ENCODE peak calls at places on chromosomes 3 and 15, in four cellular contexts. W is uterus, Y is transverse colon, S is AG04450. F is an unnamed sample.

GRCh38 chr3:146594843-146595482 is 10.2 kb downstream of the PLSCR5 start:
- DNase-seq in W (no peak), Y (no peak), S (no peak), F (no peak)

GRCh38 chr3:12175137-12175593 is 16.5 kb upstream of the TIMP4 start:
- DNase-seq in W (no peak), Y (no peak), S (no peak), F (no peak)

GRCh38 chr3:20865811-20866210 is 679.8 kb upstream of the SGO1 start:
- DNase-seq in W (no peak), Y (no peak), S (no peak), F (no peak)

GRCh38 chr3:40504636-40505430 is 1.0 kb upstream of the ZNF620 start:
- DNase-seq in W (peak; percentile 53), Y (no peak), S (peak; percentile 82), F (no peak)

GRCh38 chr3:59326246-59327024 is 276.6 kb upstream of the CFAP20DC start:
- DNase-seq in W (no peak), Y (no peak), S (no peak), F (no peak)

GRCh38 chr3:10334461-10334860 is 13.5 kb upstream of the SEC13 start:
- DNase-seq in W (no peak), Y (no peak), S (no peak), F (no peak)

GRCh38 chr15:95169701-95170459 is 938.5 kb downstream of the MCTP2 start:
- DNase-seq in W (peak; percentile 86), Y (peak; percentile 43), S (no peak), F (no peak)

GRCh38 chr3:99878005-99878404 is 60.3 kb downstream of the CMSS1 start:
- DNase-seq in W (peak; percentile 36), Y (no peak), S (no peak), F (no peak)

GRCh38 chr3:75342425-75342824 is 321.7 kb upstream of the FRG2C start:
- DNase-seq in W (peak; percentile 21), Y (no peak), S (no peak), F (no peak)

GRCh38 chr15:45892182-45892581 is 257.4 kb downstream of the SQOR start:
- DNase-seq in W (peak; percentile 51), Y (no peak), S (no peak), F (no peak)

GRCh38 chr15:99632521-99632920 is 66.7 kb downstream of the MEF2A start:
- DNase-seq in W (no peak), Y (no peak), S (no peak), F (no peak)

GRCh38 chr15:44999105-44999504 is 23.9 kb upstream of the SORD start:
- DNase-seq in W (no peak), Y (no peak), S (no peak), F (no peak)

GRCh38 chr15:40338041-40338657 is 2.6 kb downstream of the CCDC9B start:
- DNase-seq in W (peak; percentile 69), Y (peak; percentile 81), S (no peak), F (peak; percentile 88)

GRCh38 chr3:51391566-51392300 is 648 bp downstream of the RBM15B start:
- DNase-seq in W (no peak), Y (peak; percentile 31), S (no peak), F (peak; percentile 90)

GRCh38 chr3:49906004-49906860 is 2.6 kb upstream of the MST1R start:
- DNase-seq in W (no peak), Y (peak; percentile 87), S (no peak), F (peak; percentile 85)

GRCh38 chr3:192915306-192915705 is 2.4 kb downstream of the MB21D2 start:
- DNase-seq in W (no peak), Y (no peak), S (no peak), F (no peak)

GRCh38 chr3:140386357-140387100 is 291.3 kb upstream of the TRIM42 start:
- DNase-seq in W (peak; percentile 46), Y (no peak), S (no peak), F (no peak)

GRCh38 chr15:51030649-51031316 is 63.9 kb downstream of the TNFAIP8L3 start:
- DNase-seq in W (no peak), Y (no peak), S (peak; percentile 38), F (no peak)

GRCh38 chr15:91199511-91199910 is 99.5 kb downstream of the SV2B start:
- DNase-seq in W (no peak), Y (no peak), S (no peak), F (no peak)

GRCh38 chr3:12175844-12176453 is 17.2 kb upstream of the TIMP4 start:
- DNase-seq in W (peak; percentile 54), Y (peak; percentile 67), S (no peak), F (peak; percentile 69)

GRCh38 chr3:127320529-127321121 is 32.8 kb upstream of the PRR20G start:
- DNase-seq in W (no peak), Y (no peak), S (no peak), F (no peak)

GRCh38 chr3:4841783-4842440 is 137.3 kb upstream of the BHLHE40 start:
- DNase-seq in W (no peak), Y (no peak), S (peak; percentile 61), F (no peak)

GRCh38 chr3:190001426-190001825 is 119.3 kb downstream of the P3H2 start:
- DNase-seq in W (no peak), Y (no peak), S (no peak), F (no peak)

GRCh38 chr3:127984241-127984975 is 67.8 kb upstream of the SEC61A1 start:
- DNase-seq in W (no peak), Y (no peak), S (no peak), F (no peak)

GRCh38 chr3:182636646-182637045 is 156.7 kb upstream of the ATP11B start:
- DNase-seq in W (no peak), Y (no peak), S (no peak), F (no peak)

GRCh38 chr3:123663977-123664376 is 79.1 kb upstream of the HACD2 start:
- DNase-seq in W (no peak), Y (no peak), S (no peak), F (no peak)

GRCh38 chr15:72285927-72286516 is 13.7 kb upstream of the PARP6 start:
- DNase-seq in W (no peak), Y (peak; percentile 48), S (no peak), F (no peak)

GRCh38 chr3:9769012-9769411 is 735 bp downstream of the CAMK1 start:
- DNase-seq in W (no peak), Y (no peak), S (no peak), F (no peak)

GRCh38 chr15:25094519-25094918 is 139.7 kb downstream of the SNRPN start:
- DNase-seq in W (no peak), Y (no peak), S (no peak), F (no peak)

GRCh38 chr15:25091421-25092158 is 136.8 kb downstream of the SNRPN start:
- DNase-seq in W (no peak), Y (no peak), S (no peak), F (no peak)

GRCh38 chr15:25093455-25094029 is 138.8 kb downstream of the SNRPN start:
- DNase-seq in W (no peak), Y (no peak), S (no peak), F (no peak)

GRCh38 chr15:25094066-25094465 is 139.3 kb downstream of the SNRPN start:
- DNase-seq in W (no peak), Y (no peak), S (no peak), F (no peak)

GRCh38 chr15:25092661-25093060 is 137.9 kb downstream of the SNRPN start:
- DNase-seq in W (no peak), Y (no peak), S (no peak), F (no peak)
- H3K9me3 ChIP-seq in W (no peaks in the 10 kb centered on the region), Y (peaks cover 61% of the 10 kb centered on the region), S (peaks cover 45% of the 10 kb centered on the region), F (peaks cover 74% of the 10 kb centered on the region)

DNA sequence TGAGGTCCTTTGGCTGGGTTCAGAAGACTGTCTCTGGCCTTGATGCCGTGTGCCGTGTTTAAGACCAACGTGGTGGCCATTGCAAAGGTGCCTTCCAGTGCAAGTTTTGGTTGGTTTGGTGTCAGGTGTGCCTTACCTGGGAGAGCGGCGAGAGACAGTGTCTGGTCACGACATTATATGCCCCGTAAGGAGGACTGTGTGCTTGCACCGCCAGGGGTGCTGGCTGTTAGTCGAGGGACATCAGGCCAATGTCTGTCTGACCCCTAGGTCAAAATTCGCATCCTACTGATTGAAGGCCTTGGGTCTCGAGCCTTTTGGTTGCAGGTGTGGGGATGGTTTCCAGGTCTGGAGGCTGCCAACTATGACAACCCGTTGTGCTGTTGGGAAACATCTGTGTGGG is 111.9 kb downstream of the SNRPN start:
- DNase-seq in W (no peak), Y (no peak), S (no peak), F (no peak)
- H3K9me3 ChIP-seq in W (no peaks in the 10 kb centered on the region), Y (peaks cover 100% of the 10 kb centered on the region), S (peaks cover 100% of the 10 kb centered on the region), F (peaks cover 100% of the 10 kb centered on the region)

DNA sequence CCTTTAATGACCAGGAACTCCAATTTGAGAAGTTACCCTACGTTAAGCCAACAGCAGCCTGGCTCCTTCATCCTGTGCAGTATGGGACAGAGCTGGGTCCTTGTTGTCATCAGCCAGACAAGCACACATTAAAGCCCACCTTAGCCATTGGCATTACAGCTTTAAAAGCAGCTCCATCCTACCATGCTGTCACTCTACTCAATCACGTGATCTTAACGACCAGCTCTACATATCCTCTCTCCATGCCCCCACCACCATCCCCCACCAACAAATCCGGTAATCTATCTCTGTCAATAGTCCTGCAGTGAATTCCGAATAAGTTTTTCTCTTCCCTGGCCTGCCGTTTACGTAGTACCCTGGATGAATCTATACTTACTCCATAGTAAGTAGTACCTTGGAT is 82.9 kb upstream of the DGKG start:
- DNase-seq in W (no peak), Y (no peak), S (no peak), F (no peak)
- H3K9me3 ChIP-seq in W (no peaks in the 10 kb centered on the region), Y (no peaks in the 10 kb centered on the region), S (no peaks in the 10 kb centered on the region), F (no peaks in the 10 kb centered on the region)

DNA sequence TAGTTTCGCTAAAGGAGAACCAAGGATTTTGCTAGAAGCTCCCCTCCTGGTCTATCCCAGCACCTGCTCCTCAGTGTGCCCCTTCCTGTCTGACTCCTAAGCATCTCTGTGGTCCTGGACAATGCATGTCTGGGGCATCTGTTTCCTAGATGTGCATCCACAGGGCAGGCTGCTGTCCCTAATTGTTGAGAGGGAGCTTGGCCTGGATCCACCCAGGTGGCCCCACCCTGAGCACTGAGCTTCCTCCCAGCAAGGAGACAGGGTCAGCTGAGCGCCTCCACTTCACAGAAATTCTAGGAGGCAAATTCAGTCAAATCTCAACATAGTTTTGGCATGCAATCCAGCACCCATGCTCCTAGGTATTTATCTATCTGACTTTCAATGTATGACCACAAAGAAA is 102.4 kb upstream of the GOLGA6L6 start:
- DNase-seq in W (no peak), Y (no peak), S (no peak), F (no peak)
- H3K9me3 ChIP-seq in W (no peaks in the 10 kb centered on the region), Y (no peaks in the 10 kb centered on the region), S (peaks cover 23% of the 10 kb centered on the region), F (no peaks in the 10 kb centered on the region)

GRCh38 chr3:132246212-132246611 is 71.0 kb upstream of the ACP3 start:
- DNase-seq in W (no peak), Y (no peak), S (no peak), F (no peak)

GRCh38 chr3:132248490-132248889 is 68.7 kb upstream of the ACP3 start:
- DNase-seq in W (no peak), Y (no peak), S (no peak), F (no peak)

GRCh38 chr3:132245547-132245946 is 71.7 kb upstream of the ACP3 start:
- DNase-seq in W (no peak), Y (no peak), S (no peak), F (no peak)

GRCh38 chr3:132242790-132243189 is 74.4 kb upstream of the ACP3 start:
- DNase-seq in W (no peak), Y (no peak), S (no peak), F (no peak)

DNA sequence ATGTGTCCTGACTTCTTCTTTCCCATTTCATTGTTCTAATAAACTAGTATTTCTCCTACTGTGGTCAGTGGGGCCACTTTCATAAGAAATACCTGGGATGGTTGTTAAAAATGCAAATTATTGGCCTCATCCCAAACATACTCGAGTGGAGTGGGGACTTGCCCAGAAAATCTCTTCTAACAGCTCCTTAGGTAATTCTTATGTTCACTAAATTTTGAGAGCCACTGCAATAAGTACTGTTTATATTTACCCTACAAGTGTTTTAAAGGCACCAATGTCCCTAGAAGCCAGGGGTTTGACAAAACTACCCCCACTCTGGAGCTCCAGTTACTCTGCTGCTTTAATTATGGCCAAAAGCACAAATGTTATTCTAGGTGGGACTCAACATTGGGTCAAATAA is 70.0 kb upstream of the ACP3 start:
- DNase-seq in W (no peak), Y (no peak), S (no peak), F (no peak)
- H3K9me3 ChIP-seq in W (no peaks in the 10 kb centered on the region), Y (no peaks in the 10 kb centered on the region), S (no peaks in the 10 kb centered on the region), F (no peaks in the 10 kb centered on the region)